ENCODE peak calls at places on chromosome 13, in seven cellular contexts. P, C, R, D, B, Z and M are unnamed samples. For H3K4me1 and H3K9me3, the result is how much of the 10 kb centered on the place peaks cover.

GRCh38 chr13:107851670-107852460 is 363.5 kb downstream of the LIG4 start:
- DNase-seq in C (peak), Z (no peak), B (no peak), R (no peak), P (peak), D (peak), M (no peak)

GRCh38 chr13:25923217-25924085 is 128.4 kb downstream of the SHISA2 start:
- DNase-seq in C (no peak), P (no peak), D (no peak), B (no peak), Z (no peak), R (no peak), M (no peak)

GRCh38 chr13:33058816-33059215 is 42.6 kb downstream of the KL start:
- DNase-seq in P (no peak), Z (no peak), B (no peak), D (no peak), C (no peak), R (no peak), M (no peak)

GRCh38 chr13:52925775-52926285 is 77.4 kb upstream of the PCDH8 start:
- DNase-seq in Z (no peak), P (no peak), R (no peak), D (no peak), B (no peak), C (no peak), M (no peak)

GRCh38 chr13:77779461-77780272 is 82.2 kb downstream of the SLAIN1 start:
- DNase-seq in D (peak), P (peak), B (peak), C (peak), R (peak), Z (peak), M (peak)

GRCh38 chr13:31862828-31863227 is 123.5 kb downstream of the RXFP2 start:
- DNase-seq in B (no peak), R (peak), P (no peak), C (no peak), D (no peak), Z (no peak), M (no peak)

GRCh38 chr13:38530492-38530891 is 156.4 kb upstream of the FREM2 start:
- DNase-seq in B (peak), P (no peak), C (peak), R (no peak), Z (peak), D (peak), M (no peak)

GRCh38 chr13:32530841-32531253 is 7.7 kb downstream of the N4BP2L2 start:
- DNase-seq in C (peak), R (peak), B (peak), Z (no peak), D (no peak), P (no peak), M (peak)

GRCh38 chr13:36057041-36057440 is 74.1 kb downstream of the DCLK1 start:
- DNase-seq in Z (no peak), R (no peak), D (peak), P (peak), C (peak), B (no peak), M (no peak)

GRCh38 chr13:36163303-36163702 is 32.1 kb upstream of the DCLK1 start:
- DNase-seq in R (no peak), C (no peak), B (no peak), P (no peak), Z (no peak), D (no peak), M (no peak)

GRCh38 chr13:71866173-71867091 is 572 bp downstream of the DACH1 start:
- DNase-seq in Z (peak), B (peak), P (peak), R (peak), C (peak), D (no peak), M (no peak)

GRCh38 chr13:77729502-77730221 is 32.2 kb downstream of the SLAIN1 start:
- DNase-seq in C (no peak), Z (no peak), R (peak), B (no peak), D (no peak), P (no peak), M (no peak)

GRCh38 chr13:34085199-34085598 is 267.2 kb downstream of the RFC3 start:
- DNase-seq in D (no peak), B (no peak), R (no peak), C (no peak), P (no peak), Z (no peak), M (no peak)

GRCh38 chr13:75352641-75353327 is 129.2 kb downstream of the TBC1D4 start:
- DNase-seq in B (no peak), R (no peak), D (no peak), P (no peak), C (peak), Z (no peak), M (no peak)

GRCh38 chr13:73168993-73169401 is 110.2 kb downstream of the KLF5 start:
- DNase-seq in D (peak), Z (no peak), B (no peak), P (no peak), C (peak), R (no peak), M (no peak)

GRCh38 chr13:98454389-98454881 is 122.5 kb downstream of the STK24 start:
- DNase-seq in C (peak), D (peak), P (no peak), R (no peak), Z (no peak), B (no peak), M (no peak)

GRCh38 chr13:50589651-50590054 is 253.8 kb downstream of the DLEU7 start:
- DNase-seq in R (no peak), C (peak), B (peak), Z (no peak), D (peak), P (no peak), M (no peak)
- H3K4me1 ChIP-seq in R (under half), C (half or more), B (under half), Z (under half), D (under half), P (under half), M (half or more)

GRCh38 chr13:41148421-41149283 is 16.1 kb upstream of the KBTBD6 start:
- DNase-seq in D (no peak), Z (no peak), R (no peak), C (no peak), P (no peak), B (no peak), M (peak)
- H3K9me3 ChIP-seq in D (under half), Z (under half), R (under half), C (under half), P (under half), B (under half), M (half or more)

GRCh38 chr13:100984349-100984748 is 309.8 kb upstream of the TMTC4 start:
- DNase-seq in Z (no peak), D (no peak), P (no peak), B (no peak), R (no peak), C (no peak), M (no peak)
- TF ChIP-seq EZH2phosphoT487 in Z (no peak), D (no peak), P (no peak), B (no peak), R (no peak), C (no peak), M (no peak)

DNA sequence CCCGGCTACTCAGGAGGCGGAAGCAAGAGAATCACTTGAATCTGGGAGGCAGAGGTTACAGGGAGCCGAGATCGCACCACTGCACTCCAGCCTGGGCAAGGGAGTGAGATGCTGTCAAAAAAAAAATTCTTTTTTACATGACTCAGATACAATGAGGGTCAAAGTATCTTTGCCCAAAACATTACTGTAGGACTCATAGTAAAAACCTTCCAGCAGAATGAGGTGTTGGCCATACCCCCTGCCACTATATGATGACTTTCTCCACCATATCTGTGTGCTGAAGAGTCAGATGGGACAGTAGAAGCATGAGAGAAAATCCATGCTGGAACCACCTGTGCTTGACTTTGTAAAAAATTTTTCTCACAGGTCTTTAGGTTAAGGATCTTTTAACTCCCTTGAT is 86.7 kb downstream of the COL4A2 start:
- DNase-seq in B (no peak), P (no peak), D (no peak), Z (no peak), R (no peak), C (no peak), M (no peak)
- H3K4me1 ChIP-seq in B (under half), P (under half), D (under half), Z (under half), R (under half), C (half or more), M (under half)

GRCh38 chr13:99970761-99971575 is 599 bp downstream of the ZIC5 start:
- DNase-seq in C (peak), P (peak), B (no peak), Z (peak), D (no peak), R (no peak), M (no peak)

GRCh38 chr13:99968521-99969367 is 2.8 kb downstream of the ZIC5 start:
- DNase-seq in B (no peak), P (peak), D (no peak), R (no peak), C (peak), Z (peak), M (no peak)

GRCh38 chr13:99969934-99970760 is 1.4 kb downstream of the ZIC5 start:
- DNase-seq in D (no peak), Z (no peak), P (peak), B (no peak), C (peak), R (peak), M (no peak)

GRCh38 chr13:99967884-99968520 is 3.6 kb downstream of the ZIC5 start:
- DNase-seq in D (no peak), C (no peak), Z (peak), R (no peak), P (peak), B (no peak), M (no peak)

GRCh38 chr13:99969368-99969933 is 2.1 kb downstream of the ZIC5 start:
- DNase-seq in P (peak), B (no peak), Z (peak), D (no peak), C (no peak), R (no peak), M (no peak)
- H3K9me3 ChIP-seq in P (under half), B (under half), Z (under half), D (under half), C (under half), R (under half), M (under half)

DNA sequence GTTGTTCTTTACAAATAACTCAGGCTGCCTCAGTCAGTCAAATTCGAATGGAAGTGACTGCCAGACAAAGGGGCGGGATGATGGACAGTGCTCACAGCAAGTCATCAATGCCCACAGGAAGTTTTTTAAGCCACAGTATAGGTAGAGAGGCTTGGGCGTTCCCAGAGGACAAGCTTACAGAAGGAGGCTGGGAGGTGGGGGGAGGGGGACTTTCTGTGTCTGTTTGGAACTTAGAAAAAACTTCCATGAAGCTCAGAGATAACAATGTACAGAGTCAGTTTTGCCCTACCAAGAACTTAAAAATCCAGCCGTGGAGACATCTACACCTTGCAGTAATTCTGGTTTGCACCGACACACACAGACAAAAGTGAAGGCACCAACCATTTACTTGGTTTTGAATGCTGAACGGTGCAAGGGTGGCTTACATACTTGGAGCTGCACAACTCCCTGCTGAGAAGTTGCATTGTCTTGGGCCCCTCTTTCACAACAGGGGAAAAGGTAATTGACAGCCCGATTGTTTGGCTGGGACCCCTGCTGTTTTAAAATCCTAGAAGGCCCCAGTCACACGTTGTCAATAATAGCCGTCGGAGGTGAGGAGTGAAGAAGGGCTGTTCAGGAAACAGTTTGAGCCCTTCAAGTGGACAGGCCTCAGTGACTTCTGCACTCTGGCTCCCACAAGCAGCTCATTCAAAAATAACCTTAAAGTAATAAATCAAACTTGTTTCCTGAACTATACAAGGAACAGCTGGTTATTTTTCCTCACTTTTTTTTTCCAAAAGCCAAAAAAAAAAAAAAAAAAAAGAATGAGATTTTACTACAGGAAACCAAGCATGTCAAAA is 18.8 kb upstream of the SPRY2 start:
- DNase-seq in C (no peak), P (peak), R (no peak), Z (no peak), D (no peak), B (no peak), M (no peak)
- TF ChIP-seq EZH2phosphoT487 in C (no peak), P (peak), R (no peak), Z (no peak), D (no peak), B (no peak), M (no peak)

GRCh38 chr13:97238883-97239282 is 16.8 kb downstream of the MBNL2 start:
- DNase-seq in P (no peak), B (no peak), Z (no peak), R (no peak), C (no peak), D (no peak), M (no peak)
- H3K4me1 ChIP-seq in P (under half), B (half or more), Z (under half), R (under half), C (under half), D (under half), M (under half)

DNA sequence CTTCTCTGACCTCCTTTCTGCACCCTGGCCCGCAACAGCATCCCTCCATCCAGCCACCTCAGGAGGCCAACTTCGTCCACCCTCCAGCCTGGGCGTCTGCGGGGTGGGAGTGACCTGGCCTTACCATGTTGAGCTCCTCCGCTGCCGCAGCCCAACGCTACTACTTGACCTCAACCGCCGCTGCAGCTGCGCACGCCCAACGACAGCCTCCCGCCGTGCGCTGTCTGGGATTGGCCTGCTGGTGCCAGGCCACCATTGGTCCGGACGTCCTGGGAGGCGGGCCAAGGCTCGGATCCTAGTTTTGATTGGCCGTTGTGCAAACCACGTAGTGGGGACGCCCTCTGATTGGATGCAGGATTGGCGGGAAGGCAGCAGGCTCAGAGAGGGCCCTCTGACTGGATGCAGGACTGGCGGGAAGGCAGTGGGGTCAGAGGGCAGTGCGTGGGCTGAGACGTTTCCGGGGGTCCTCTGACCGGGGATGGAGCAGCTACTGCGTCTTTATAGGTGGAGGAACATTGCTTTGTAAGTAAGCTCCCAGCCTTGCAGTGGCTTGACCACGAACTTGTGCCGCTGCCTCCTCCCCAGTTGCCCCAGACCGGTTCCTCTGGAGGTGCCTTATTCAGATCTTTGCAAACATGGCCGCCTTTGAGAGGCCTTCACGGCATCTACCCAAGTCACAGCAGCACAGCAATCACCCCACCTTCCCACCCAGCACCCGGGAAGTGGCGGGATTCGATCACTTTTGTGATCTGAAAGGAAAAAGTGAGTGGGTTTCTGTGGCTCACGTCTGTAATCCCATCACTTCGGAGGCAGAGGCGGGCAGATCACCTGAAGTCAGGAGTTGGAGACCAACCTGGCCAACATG is at the start of gene TUBA3C:
- DNase-seq in C (no peak), P (no peak), R (no peak), D (no peak), Z (peak), B (no peak), M (no peak)
- H3K9me3 ChIP-seq in C (under half), P (under half), R (under half), D (under half), Z (under half), B (under half), M (under half)

DNA sequence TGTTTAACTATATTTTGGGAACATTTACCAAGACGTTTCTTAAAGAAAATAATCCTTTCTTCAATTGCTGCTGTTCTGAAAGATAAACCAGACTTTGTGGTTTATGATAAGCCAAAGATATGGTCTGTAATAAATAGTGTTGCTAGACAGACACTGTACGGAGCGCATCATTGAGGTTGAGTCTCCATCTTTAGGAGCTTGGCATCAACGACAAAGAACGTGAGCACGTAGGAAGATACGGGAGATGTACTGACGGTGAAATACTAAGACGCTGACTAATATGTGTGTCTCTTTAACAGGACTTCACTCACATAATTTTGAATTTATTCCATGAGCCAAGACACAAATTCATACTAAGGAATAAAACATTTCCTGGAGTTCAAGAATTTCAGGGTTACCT is 16.2 kb downstream of the TEX29 start:
- DNase-seq in Z (no peak), D (no peak), C (peak), B (peak), R (no peak), P (no peak), M (no peak)
- TF ChIP-seq EZH2phosphoT487 in Z (no peak), D (no peak), C (no peak), B (no peak), R (no peak), P (no peak), M (no peak)

GRCh38 chr13:51814825-51815650 is 11.1 kb upstream of the DHRS12 start:
- DNase-seq in C (peak), P (peak), D (peak), B (peak), Z (peak), R (peak), M (peak)
- H3K4me1 ChIP-seq in C (under half), P (under half), D (under half), B (under half), Z (under half), R (under half), M (half or more)